ENCODE peak calls at places on chromosomes 11 and 22, in ten cellular contexts. One of them, this sample, is unnamed.

GRCh38 chr11:118353084-118353710 is 6.2 kb upstream of the UBE4A start:
- DNase-seq in GM12865: peak
- DNase-seq in stomach: no peak
- DNase-seq in CD14-positive monocyte: no peak
- DNase-seq in AG09319: no peak
- DNase-seq in A549: no peak
- DNase-seq in heart right ventricle: no peak
- DNase-seq in lower leg skin: no peak
- DNase-seq in cardiac muscle cell: peak
- DNase-seq in dorsolateral prefrontal cortex: no peak
- DNase-seq in this sample: no peak

GRCh38 chr11:116199182-116199581 is 573.6 kb downstream of the BUD13 start:
- DNase-seq in A549: no peak
- DNase-seq in heart right ventricle: peak
- DNase-seq in dorsolateral prefrontal cortex: no peak
- DNase-seq in CD14-positive monocyte: peak
- DNase-seq in lower leg skin: no peak
- DNase-seq in cardiac muscle cell: peak
- DNase-seq in AG09319: no peak
- DNase-seq in GM12865: no peak
- DNase-seq in stomach: no peak
- DNase-seq in this sample: peak

GRCh38 chr11:706957-707816 is 1.2 kb downstream of the EPS8L2 start:
- DNase-seq in AG09319: no peak
- DNase-seq in dorsolateral prefrontal cortex: no peak
- DNase-seq in heart right ventricle: no peak
- DNase-seq in stomach: peak
- DNase-seq in GM12865: no peak
- DNase-seq in cardiac muscle cell: no peak
- DNase-seq in A549: peak
- DNase-seq in lower leg skin: no peak
- DNase-seq in CD14-positive monocyte: no peak
- DNase-seq in this sample: no peak

GRCh38 chr11:134338068-134338467 is 6.3 kb downstream of the GLB1L2 start:
- DNase-seq in A549: no peak
- DNase-seq in GM12865: no peak
- DNase-seq in AG09319: no peak
- DNase-seq in dorsolateral prefrontal cortex: no peak
- DNase-seq in stomach: no peak
- DNase-seq in heart right ventricle: no peak
- DNase-seq in lower leg skin: peak
- DNase-seq in CD14-positive monocyte: no peak
- DNase-seq in cardiac muscle cell: no peak
- DNase-seq in this sample: no peak

GRCh38 chr11:130831506-130832385 is 84.5 kb downstream of the SNX19 start:
- DNase-seq in GM12865: peak
- DNase-seq in dorsolateral prefrontal cortex: no peak
- DNase-seq in stomach: no peak
- DNase-seq in A549: no peak
- DNase-seq in lower leg skin: no peak
- DNase-seq in AG09319: peak
- DNase-seq in cardiac muscle cell: no peak
- DNase-seq in heart right ventricle: no peak
- DNase-seq in CD14-positive monocyte: no peak
- DNase-seq in this sample: no peak

GRCh38 chr11:29224739-29225384 is 792.0 kb downstream of the KCNA4 start:
- DNase-seq in lower leg skin: no peak
- DNase-seq in stomach: no peak
- DNase-seq in CD14-positive monocyte: no peak
- DNase-seq in cardiac muscle cell: peak
- DNase-seq in dorsolateral prefrontal cortex: no peak
- DNase-seq in A549: no peak
- DNase-seq in GM12865: peak
- DNase-seq in heart right ventricle: no peak
- DNase-seq in AG09319: no peak
- DNase-seq in this sample: peak

GRCh38 chr22:22787805-22788459 is 99.7 kb upstream of the IGLL5 start:
- DNase-seq in CD14-positive monocyte: no peak
- DNase-seq in cardiac muscle cell: no peak
- DNase-seq in A549: peak
- DNase-seq in stomach: peak
- DNase-seq in AG09319: no peak
- DNase-seq in lower leg skin: peak
- DNase-seq in GM12865: peak
- DNase-seq in dorsolateral prefrontal cortex: peak
- DNase-seq in heart right ventricle: peak
- DNase-seq in this sample: peak

GRCh38 chr22:24826710-24827285 is 20.8 kb downstream of the SGSM1 start:
- DNase-seq in dorsolateral prefrontal cortex: no peak
- DNase-seq in lower leg skin: no peak
- DNase-seq in A549: no peak
- DNase-seq in heart right ventricle: no peak
- DNase-seq in cardiac muscle cell: no peak
- DNase-seq in stomach: no peak
- DNase-seq in CD14-positive monocyte: no peak
- DNase-seq in AG09319: no peak
- DNase-seq in GM12865: no peak
- DNase-seq in this sample: no peak

GRCh38 chr22:27420817-27421361 is 380.7 kb downstream of the MN1 start:
- DNase-seq in AG09319: peak
- DNase-seq in CD14-positive monocyte: no peak
- DNase-seq in dorsolateral prefrontal cortex: no peak
- DNase-seq in GM12865: no peak
- DNase-seq in cardiac muscle cell: no peak
- DNase-seq in lower leg skin: peak
- DNase-seq in stomach: peak
- DNase-seq in A549: no peak
- DNase-seq in heart right ventricle: peak
- DNase-seq in this sample: no peak

GRCh38 chr11:73288197-73288872 is 16.2 kb downstream of the P2RY6 start:
- DNase-seq in CD14-positive monocyte: no peak
- DNase-seq in GM12865: no peak
- DNase-seq in A549: no peak
- DNase-seq in cardiac muscle cell: no peak
- DNase-seq in stomach: no peak
- DNase-seq in heart right ventricle: no peak
- DNase-seq in AG09319: no peak
- DNase-seq in lower leg skin: no peak
- DNase-seq in dorsolateral prefrontal cortex: no peak
- DNase-seq in this sample: no peak

GRCh38 chr11:96045622-96046456 is 121.9 kb upstream of the MTMR2 start:
- DNase-seq in GM12865: no peak
- DNase-seq in stomach: peak
- DNase-seq in lower leg skin: no peak
- DNase-seq in heart right ventricle: peak
- DNase-seq in AG09319: peak
- DNase-seq in CD14-positive monocyte: no peak
- DNase-seq in dorsolateral prefrontal cortex: peak
- DNase-seq in A549: no peak
- DNase-seq in cardiac muscle cell: peak
- DNase-seq in this sample: no peak

GRCh38 chr11:57905439-57905838 is 118.2 kb upstream of the OR9Q1 start:
- DNase-seq in heart right ventricle: no peak
- DNase-seq in A549: no peak
- DNase-seq in lower leg skin: no peak
- DNase-seq in cardiac muscle cell: no peak
- DNase-seq in CD14-positive monocyte: no peak
- DNase-seq in dorsolateral prefrontal cortex: no peak
- DNase-seq in stomach: no peak
- DNase-seq in GM12865: no peak
- DNase-seq in AG09319: no peak
- DNase-seq in this sample: no peak

GRCh38 chr22:48004038-48004437 is 1241.6 kb downstream of the TBC1D22A start:
- DNase-seq in lower leg skin: no peak
- DNase-seq in stomach: no peak
- DNase-seq in dorsolateral prefrontal cortex: no peak
- DNase-seq in cardiac muscle cell: no peak
- DNase-seq in CD14-positive monocyte: no peak
- DNase-seq in AG09319: no peak
- DNase-seq in A549: no peak
- DNase-seq in heart right ventricle: no peak
- DNase-seq in GM12865: no peak
- DNase-seq in this sample: no peak

GRCh38 chr11:70187771-70188170 is 15.3 kb upstream of the FADD start:
- DNase-seq in stomach: no peak
- DNase-seq in GM12865: no peak
- DNase-seq in heart right ventricle: no peak
- DNase-seq in lower leg skin: no peak
- DNase-seq in cardiac muscle cell: no peak
- DNase-seq in CD14-positive monocyte: no peak
- DNase-seq in dorsolateral prefrontal cortex: no peak
- DNase-seq in A549: no peak
- DNase-seq in AG09319: no peak
- DNase-seq in this sample: no peak

GRCh38 chr11:116787786-116788486 is at the start of gene ZPR1:
- DNase-seq in GM12865: peak
- DNase-seq in dorsolateral prefrontal cortex: peak
- DNase-seq in AG09319: peak
- DNase-seq in cardiac muscle cell: peak
- DNase-seq in stomach: peak
- DNase-seq in CD14-positive monocyte: peak
- DNase-seq in A549: peak
- DNase-seq in heart right ventricle: peak
- DNase-seq in lower leg skin: peak
- DNase-seq in this sample: peak

GRCh38 chr22:50247748-50248147 is 2.9 kb upstream of the TUBGCP6 start:
- DNase-seq in heart right ventricle: no peak
- DNase-seq in lower leg skin: no peak
- DNase-seq in A549: no peak
- DNase-seq in AG09319: no peak
- DNase-seq in stomach: peak
- DNase-seq in dorsolateral prefrontal cortex: no peak
- DNase-seq in GM12865: peak
- DNase-seq in CD14-positive monocyte: peak
- DNase-seq in cardiac muscle cell: no peak
- DNase-seq in this sample: peak

GRCh38 chr11:133041165-133041564 is 491.1 kb downstream of the OPCML start:
- DNase-seq in CD14-positive monocyte: no peak
- DNase-seq in A549: no peak
- DNase-seq in heart right ventricle: no peak
- DNase-seq in cardiac muscle cell: no peak
- DNase-seq in GM12865: no peak
- DNase-seq in lower leg skin: no peak
- DNase-seq in AG09319: no peak
- DNase-seq in stomach: no peak
- DNase-seq in dorsolateral prefrontal cortex: no peak
- DNase-seq in this sample: no peak

GRCh38 chr11:1926156-1927031 is 6.9 kb downstream of the TNNT3 start:
- DNase-seq in lower leg skin: no peak
- DNase-seq in GM12865: no peak
- DNase-seq in A549: no peak
- DNase-seq in heart right ventricle: no peak
- DNase-seq in cardiac muscle cell: no peak
- DNase-seq in stomach: no peak
- DNase-seq in CD14-positive monocyte: peak
- DNase-seq in AG09319: no peak
- DNase-seq in dorsolateral prefrontal cortex: no peak
- DNase-seq in this sample: no peak

GRCh38 chr11:128527046-128527445 is 60.3 kb downstream of the ETS1 start:
- DNase-seq in lower leg skin: no peak
- DNase-seq in dorsolateral prefrontal cortex: no peak
- DNase-seq in A549: no peak
- DNase-seq in CD14-positive monocyte: no peak
- DNase-seq in cardiac muscle cell: no peak
- DNase-seq in heart right ventricle: no peak
- DNase-seq in GM12865: no peak
- DNase-seq in AG09319: no peak
- DNase-seq in stomach: no peak
- DNase-seq in this sample: no peak
- TF ChIP-seq CTCF in lower leg skin: no peak
- TF ChIP-seq CTCF in dorsolateral prefrontal cortex: no peak
- TF ChIP-seq CTCF in A549: no peak
- TF ChIP-seq CTCF in CD14-positive monocyte: no peak
- TF ChIP-seq CTCF in cardiac muscle cell: no peak
- TF ChIP-seq CTCF in heart right ventricle: no peak
- TF ChIP-seq CTCF in GM12865: no peak
- TF ChIP-seq CTCF in AG09319: no peak
- TF ChIP-seq CTCF in stomach: no peak
- TF ChIP-seq CTCF in this sample: no peak

GRCh38 chr11:44565008-44565745 is at the start of gene CD82:
- DNase-seq in A549: peak
- DNase-seq in lower leg skin: peak
- DNase-seq in heart right ventricle: peak
- DNase-seq in CD14-positive monocyte: peak
- DNase-seq in dorsolateral prefrontal cortex: peak
- DNase-seq in GM12865: peak
- DNase-seq in stomach: peak
- DNase-seq in AG09319: peak
- DNase-seq in cardiac muscle cell: peak
- DNase-seq in this sample: peak
- TF ChIP-seq CTCF in A549: no peak
- TF ChIP-seq CTCF in lower leg skin: no peak
- TF ChIP-seq CTCF in heart right ventricle: peak
- TF ChIP-seq CTCF in CD14-positive monocyte: peak
- TF ChIP-seq CTCF in dorsolateral prefrontal cortex: peak
- TF ChIP-seq CTCF in GM12865: peak
- TF ChIP-seq CTCF in stomach: peak
- TF ChIP-seq CTCF in AG09319: peak
- TF ChIP-seq CTCF in cardiac muscle cell: peak
- TF ChIP-seq CTCF in this sample: peak

DNA sequence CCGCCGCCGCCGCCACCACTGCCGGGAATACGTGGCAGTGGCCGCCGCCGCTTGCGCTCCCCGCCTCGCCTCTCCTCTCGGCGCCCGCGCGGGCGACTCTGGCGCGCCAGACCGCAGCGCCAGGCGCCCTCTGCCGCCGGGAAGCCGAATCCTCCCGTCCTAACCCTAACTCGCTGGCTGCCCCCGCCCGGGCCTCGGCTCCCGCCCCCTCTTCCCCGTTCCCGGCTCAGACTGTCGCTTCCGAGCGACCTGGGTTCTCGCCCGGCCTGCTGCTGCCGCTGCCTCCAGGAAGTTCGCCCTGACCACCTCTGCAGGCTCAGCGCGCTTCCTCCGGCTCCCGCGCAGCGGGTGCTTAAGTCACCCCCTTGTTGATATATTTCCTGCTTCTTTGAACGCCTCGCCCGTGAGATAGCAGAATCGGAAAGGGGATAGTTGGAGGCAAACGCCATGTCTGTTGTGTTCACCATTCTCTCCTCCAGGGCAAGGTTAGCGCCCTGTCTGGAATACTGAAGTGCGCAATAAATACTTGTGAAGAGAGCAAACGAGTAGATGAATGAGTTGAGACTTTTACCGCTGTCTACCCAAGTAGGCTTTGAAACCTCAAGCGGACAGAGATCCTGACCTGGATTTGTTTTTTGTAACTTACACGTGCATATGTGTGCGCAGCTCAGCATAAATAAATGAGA is at the start of gene SMCO4:
- DNase-seq in GM12865: peak
- DNase-seq in stomach: peak
- DNase-seq in heart right ventricle: peak
- DNase-seq in CD14-positive monocyte: peak
- DNase-seq in lower leg skin: peak
- DNase-seq in cardiac muscle cell: peak
- DNase-seq in AG09319: peak
- DNase-seq in A549: peak
- DNase-seq in dorsolateral prefrontal cortex: peak
- DNase-seq in this sample: peak
- TF ChIP-seq CTCF in GM12865: peak
- TF ChIP-seq CTCF in stomach: peak
- TF ChIP-seq CTCF in heart right ventricle: peak
- TF ChIP-seq CTCF in CD14-positive monocyte: peak
- TF ChIP-seq CTCF in lower leg skin: no peak
- TF ChIP-seq CTCF in cardiac muscle cell: peak
- TF ChIP-seq CTCF in AG09319: peak
- TF ChIP-seq CTCF in A549: peak
- TF ChIP-seq CTCF in dorsolateral prefrontal cortex: peak
- TF ChIP-seq CTCF in this sample: peak

GRCh38 chr22:19139974-19140373 is 4.5 kb downstream of the ESS2 start:
- DNase-seq in stomach: no peak
- DNase-seq in CD14-positive monocyte: no peak
- DNase-seq in lower leg skin: no peak
- DNase-seq in dorsolateral prefrontal cortex: no peak
- DNase-seq in A549: no peak
- DNase-seq in GM12865: no peak
- DNase-seq in cardiac muscle cell: no peak
- DNase-seq in heart right ventricle: no peak
- DNase-seq in AG09319: no peak
- DNase-seq in this sample: no peak
- TF ChIP-seq CTCF in stomach: no peak
- TF ChIP-seq CTCF in CD14-positive monocyte: no peak
- TF ChIP-seq CTCF in lower leg skin: no peak
- TF ChIP-seq CTCF in dorsolateral prefrontal cortex: no peak
- TF ChIP-seq CTCF in A549: no peak
- TF ChIP-seq CTCF in GM12865: no peak
- TF ChIP-seq CTCF in cardiac muscle cell: no peak
- TF ChIP-seq CTCF in heart right ventricle: no peak
- TF ChIP-seq CTCF in AG09319: no peak
- TF ChIP-seq CTCF in this sample: no peak

This sample was measured in glutamatergic neuron.